ENCODE peak calls at places on chromosomes 4 and X, in nine cellular contexts. Z is HS-27A; V is T-helper 1 cell; W is ecto neural progenitor cell; G is LoVo; P is Daoy; M is stimulated activated naive CD4-positive, alpha-beta T cell treated with Interleukin-2 at 50 U/mL for 16 hours; K is CD4-positive, alpha-beta T cell; L is lower lobe of right lung. A is an unnamed sample.

GRCh38 chr4:60241886-60242285 is 958.2 kb upstream of the ADGRL3 start:
- DNase-seq in Z (no peak), V (no peak), W (peak), G (no peak), P (no peak), M (no peak), K (no peak), L (no peak), A (no peak)

GRCh38 chr4:112589207-112589606 is 47.5 kb downstream of the ZGRF1 start:
- DNase-seq in Z (no peak), V (no peak), W (no peak), G (no peak), P (peak), M (no peak), K (no peak), L (no peak), A (no peak)

GRCh38 chrX:71941771-71942170 is 31.1 kb downstream of the NHSL2 start:
- DNase-seq in Z (no peak), V (no peak), W (no peak), G (no peak), P (peak), M (no peak), K (no peak), L (no peak), A (no peak)

GRCh38 chrX:19593684-19594083 is 78.4 kb upstream of the MAP3K15 start:
- DNase-seq in Z (no peak), V (peak), W (no peak), G (peak), P (peak), M (no peak), K (no peak), L (no peak), A (peak)

GRCh38 chrX:152988536-152989291 is 5.2 kb downstream of the PNMA5 start:
- DNase-seq in Z (no peak), V (no peak), W (no peak), G (no peak), P (no peak), M (no peak), K (no peak), L (no peak), A (no peak)

GRCh38 chr4:21856754-21857153 is 91.8 kb downstream of the KCNIP4 start:
- DNase-seq in Z (no peak), V (no peak), W (no peak), G (no peak), P (no peak), M (no peak), K (no peak), L (no peak), A (no peak)

GRCh38 chr4:28883211-28883610 is 1837.0 kb upstream of the PCDH7 start:
- DNase-seq in Z (no peak), V (no peak), W (no peak), G (no peak), P (no peak), M (no peak), K (no peak), L (no peak), A (no peak)

GRCh38 chr4:61299316-61299715 is 99.2 kb downstream of the ADGRL3 start:
- DNase-seq in Z (no peak), V (no peak), W (no peak), G (no peak), P (no peak), M (no peak), K (no peak), L (no peak), A (no peak)

GRCh38 chr4:118281611-118282442 is 71.0 kb downstream of the PRSS12 start:
- DNase-seq in Z (no peak), V (no peak), W (no peak), G (no peak), P (peak), M (no peak), K (no peak), L (no peak), A (no peak)

GRCh38 chr4:118173126-118173525 is 138.8 kb downstream of the NDST3 start:
- DNase-seq in Z (no peak), V (no peak), W (no peak), G (no peak), P (no peak), M (no peak), K (no peak), L (no peak), A (no peak)

GRCh38 chr4:96874657-96875056 is 1034.8 kb downstream of the PDHA2 start:
- DNase-seq in Z (no peak), V (no peak), W (no peak), G (no peak), P (no peak), M (no peak), K (no peak), L (no peak), A (no peak)

GRCh38 chrX:115898382-115899001 is 272.1 kb upstream of the AGTR2 start:
- DNase-seq in Z (no peak), V (no peak), W (no peak), G (no peak), P (peak), M (no peak), K (peak), L (no peak), A (no peak)

GRCh38 chr4:147560632-147561031 is 56.6 kb upstream of the TMEM184C start:
- DNase-seq in Z (no peak), V (no peak), W (no peak), G (no peak), P (no peak), M (no peak), K (no peak), L (no peak), A (no peak)

GRCh38 chr4:53951414-53951813 is 113.0 kb downstream of the CHIC2 start:
- DNase-seq in Z (no peak), V (no peak), W (no peak), G (no peak), P (no peak), M (no peak), K (no peak), L (no peak), A (no peak)

GRCh38 chr4:108193891-108194672 is 25.4 kb upstream of the LEF1 start:
- DNase-seq in Z (no peak), V (no peak), W (no peak), G (no peak), P (no peak), M (no peak), K (no peak), L (no peak), A (no peak)

A was measured in Calu3.